ENCODE peak calls at places on chromosomes 13 and 19, in eight cellular contexts. O is choroid plexus epithelial cell, I is lower lobe of right lung, P is heart right ventricle, B is AG09319, V is IMR-90, L is ovary, G is MCF 10A. Q is an unnamed sample.

GRCh38 chr13:105168295-105168694 is 1367.2 kb downstream of the EFNB2 start:
- DNase-seq in O (no peak), I (no peak), P (no peak), B (no peak), V (no peak), L (no peak), G (no peak), Q (no peak)

GRCh38 chr13:33450956-33451709 is 165.6 kb upstream of the STARD13 start:
- DNase-seq in O (no peak), I (no peak), P (no peak), B (no peak), V (no peak), L (no peak), G (no peak), Q (no peak)

GRCh38 chr13:114121496-114122466 is 10.6 kb downstream of the RASA3 start:
- DNase-seq in O (no peak), I (no peak), P (no peak), B (no peak), V (no peak), L (no peak), G (no peak), Q (no peak)

GRCh38 chr19:42176649-42176989 is 40.9 kb downstream of the DEDD2 start:
- DNase-seq in O (no peak), I (no peak), P (no peak), B (no peak), V (no peak), L (no peak), G (peak; percentile 38), Q (no peak)

GRCh38 chr13:75447493-75447892 is 34.5 kb downstream of the TBC1D4 start:
- DNase-seq in O (no peak), I (no peak), P (no peak), B (no peak), V (no peak), L (no peak), G (no peak), Q (no peak)

GRCh38 chr19:5676711-5677110 is 3.6 kb downstream of the MICOS13 start:
- DNase-seq in O (no peak), I (no peak), P (no peak), B (no peak), V (no peak), L (no peak), G (no peak), Q (no peak)

GRCh38 chr13:44106231-44107152 is 226.8 kb downstream of the LACC1 start:
- DNase-seq in O (peak; percentile 43), I (no peak), P (peak; percentile 40), B (no peak), V (no peak), L (peak; percentile 16), G (no peak), Q (no peak)

GRCh38 chr19:13840751-13841338 is 36.1 kb upstream of the NANOS3 start:
- DNase-seq in O (no peak), I (no peak), P (no peak), B (no peak), V (no peak), L (no peak), G (no peak), Q (no peak)

GRCh38 chr19:4557186-4557970 is 2.1 kb downstream of the SEMA6B start:
- DNase-seq in O (no peak), I (no peak), P (no peak), B (no peak), V (no peak), L (no peak), G (peak; percentile 59), Q (no peak)

GRCh38 chr19:29823581-29824330 is 12.0 kb downstream of the CCNE1 start:
- DNase-seq in O (no peak), I (peak; percentile 2), P (no peak), B (no peak), V (no peak), L (no peak), G (no peak), Q (no peak)

GRCh38 chr13:27919934-27920676 is at the start of gene PDX1:
- DNase-seq in O (no peak), I (no peak), P (no peak), B (no peak), V (no peak), L (no peak), G (peak; percentile 47), Q (no peak)

GRCh38 chr13:43804461-43805070 is 17.8 kb upstream of the ENOX1 start:
- DNase-seq in O (peak; percentile 84), I (no peak), P (peak; percentile 47), B (no peak), V (peak; percentile 78), L (no peak), G (peak; percentile 76), Q (peak; percentile 42)

GRCh38 chr19:51560339-51560738 is 10.7 kb upstream of the ZNF175 start:
- DNase-seq in O (no peak), I (no peak), P (no peak), B (no peak), V (no peak), L (no peak), G (no peak), Q (no peak)

GRCh38 chr19:42606660-42607351 is 12.1 kb upstream of the CEACAM8 start:
- DNase-seq in O (peak; percentile 54), I (peak; percentile 91), P (no peak), B (no peak), V (peak; percentile 27), L (no peak), G (peak; percentile 74), Q (peak; percentile 85)

GRCh38 chr19:51938936-51939335 is 11.7 kb downstream of the ZNF613 start:
- DNase-seq in O (no peak), I (no peak), P (no peak), B (no peak), V (no peak), L (no peak), G (no peak), Q (no peak)

GRCh38 chr13:48938308-48938943 is 37.3 kb upstream of the FNDC3A start:
- DNase-seq in O (no peak), I (no peak), P (no peak), B (no peak), V (no peak), L (no peak), G (no peak), Q (no peak)

GRCh38 chr19:37007587-37008220 is 70.5 kb upstream of the ZNF420 start:
- DNase-seq in O (peak; percentile 64), I (peak; percentile 60), P (peak; percentile 82), B (peak; percentile 36), V (no peak), L (peak; percentile 62), G (no peak), Q (no peak)

DNA sequence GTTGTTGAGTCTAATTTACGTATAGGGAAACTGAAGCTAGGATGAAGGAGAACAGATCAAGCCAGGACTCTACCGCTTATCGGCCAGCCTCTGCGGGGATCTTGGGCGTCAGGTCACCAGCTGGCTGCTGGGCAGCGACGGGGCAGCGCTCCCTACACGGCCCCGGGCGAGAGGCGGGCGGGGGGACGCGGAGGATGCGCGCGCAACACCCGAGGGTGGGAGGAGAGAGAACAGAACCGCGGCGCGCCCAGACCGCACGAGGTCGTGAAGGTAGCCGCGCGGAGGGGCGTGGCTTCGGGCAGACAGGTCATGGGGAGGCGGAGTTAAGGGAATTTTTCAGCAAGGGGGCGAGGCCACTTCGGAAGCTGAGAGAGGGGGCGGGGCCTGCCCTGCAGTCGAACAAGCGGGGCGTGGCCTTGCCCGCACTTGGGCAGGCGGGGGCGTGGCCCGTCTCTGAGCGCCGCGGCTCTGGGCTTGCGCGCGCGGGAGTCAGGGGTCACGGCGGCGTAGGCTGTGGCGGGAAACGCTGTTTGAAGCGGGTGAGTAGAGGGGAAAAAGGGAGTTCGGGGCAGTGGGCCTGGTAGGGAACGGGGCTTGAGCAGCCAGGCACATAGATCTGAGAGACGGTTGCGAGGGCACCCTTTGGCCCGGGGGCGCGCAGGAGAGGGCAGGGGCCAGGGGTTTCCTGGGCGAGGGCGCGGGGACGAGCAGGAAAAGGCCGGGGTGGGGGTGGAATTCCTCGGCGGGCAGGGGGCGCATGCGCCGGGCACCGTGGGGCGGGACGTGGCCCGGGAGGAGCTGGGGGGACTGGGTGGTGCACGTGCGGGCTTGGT is at the start of gene POLD1:
- DNase-seq in O (peak; percentile 99), I (peak; percentile 99), P (peak; percentile 95), B (peak; percentile 90), V (peak; percentile 96), L (peak; percentile 97), G (peak; percentile 98), Q (peak; percentile 100)
- TF ChIP-seq CTCF in O (no peak), I (no peak), P (no peak), B (no peak), V (no peak), L (no peak), G (no peak), Q (no peak)

GRCh38 chr13:40993987-40994386 is 25.1 kb downstream of the ELF1 start:
- DNase-seq in O (no peak), I (no peak), P (no peak), B (no peak), V (no peak), L (no peak), G (peak; percentile 24), Q (no peak)
- TF ChIP-seq CTCF in O (no peak), I (no peak), P (no peak), B (no peak), V (no peak), L (no peak), G (no peak), Q (no peak)

DNA sequence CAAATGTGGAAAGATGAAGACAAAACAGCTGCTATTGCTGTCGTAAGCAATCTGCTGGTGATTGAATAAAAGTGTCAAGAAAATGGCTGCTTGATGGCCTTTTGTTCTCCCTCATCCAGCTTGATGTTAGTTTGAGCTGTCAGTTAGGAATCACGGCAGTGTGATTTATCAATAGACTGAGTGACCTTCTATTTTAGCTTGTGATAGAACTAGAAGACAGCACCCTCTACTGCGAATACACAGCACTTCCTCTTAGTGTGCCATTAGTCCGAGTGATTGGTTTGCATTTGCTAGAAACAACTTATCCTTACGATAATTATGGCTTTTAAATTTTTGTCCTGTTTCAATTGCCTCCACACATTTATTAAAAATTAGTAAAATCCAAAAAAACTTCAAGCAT is 76.2 kb downstream of the MZT1 start:
- DNase-seq in O (peak; percentile 31), I (no peak), P (no peak), B (no peak), V (no peak), L (no peak), G (peak; percentile 14), Q (no peak)
- TF ChIP-seq CTCF in O (peak; percentile 46), I (no peak), P (peak; percentile 21), B (peak; percentile 5), V (no peak), L (no peak), G (no peak), Q (no peak)

GRCh38 chr19:45442927-45443461 is 19.3 kb upstream of the ERCC1 start:
- DNase-seq in O (peak; percentile 61), I (peak; percentile 84), P (peak; percentile 50), B (no peak), V (peak; percentile 59), L (no peak), G (peak; percentile 30), Q (peak; percentile 54)

GRCh38 chr19:45443462-45444317 is 20.0 kb upstream of the ERCC1 start:
- DNase-seq in O (peak; percentile 82), I (peak; percentile 98), P (peak; percentile 97), B (peak; percentile 74), V (peak; percentile 82), L (peak; percentile 95), G (peak; percentile 98), Q (peak; percentile 77)

GRCh38 chr19:45445139-45445538 is 21.4 kb upstream of the ERCC1 start:
- DNase-seq in O (no peak), I (no peak), P (no peak), B (no peak), V (no peak), L (no peak), G (no peak), Q (no peak)

GRCh38 chr19:45446295-45446694 is 21.5 kb upstream of the FOSB start:
- DNase-seq in O (peak; percentile 71), I (no peak), P (no peak), B (no peak), V (peak; percentile 52), L (no peak), G (peak; percentile 60), Q (peak; percentile 64)

GRCh38 chr19:45444318-45445041 is 20.8 kb upstream of the ERCC1 start:
- DNase-seq in O (peak; percentile 88), I (peak; percentile 98), P (peak; percentile 96), B (peak; percentile 63), V (peak; percentile 70), L (peak; percentile 95), G (peak; percentile 80), Q (peak; percentile 96)
- TF ChIP-seq CTCF in O (no peak), I (no peak), P (no peak), B (no peak), V (peak; percentile 9), L (no peak), G (no peak), Q (peak; percentile 10)